ENCODE peak calls at places on chromosomes 11 and 22, in eight cellular contexts. X, J, L, P, G, E, Z and H are unnamed samples.

GRCh38 chr11:75428301-75428724 is 4.7 kb downstream of the KLHL35 start:
- DNase-seq in L (no peak), P (peak), X (no peak), J (peak), Z (peak), G (peak), E (peak), H (peak)

GRCh38 chr11:33773399-33774355 is 643 bp downstream of the FBXO3 start:
- DNase-seq in L (no peak), P (no peak), Z (no peak), E (no peak), J (peak), G (peak), X (no peak), H (no peak)

GRCh38 chr11:17224727-17225126 is 16.9 kb upstream of the PIK3C2A start:
- DNase-seq in E (no peak), L (no peak), X (no peak), G (no peak), Z (no peak), J (peak), P (no peak), H (no peak)

GRCh38 chr11:120137187-120137610 is 714 bp downstream of the TRIM29 start:
- DNase-seq in L (no peak), J (no peak), P (peak), Z (peak), G (peak), X (no peak), E (peak), H (peak)

GRCh38 chr11:62153617-62154016 is 29.8 kb downstream of the INCENP start:
- DNase-seq in P (no peak), G (no peak), J (no peak), Z (no peak), X (no peak), E (no peak), L (no peak), H (no peak)

GRCh38 chr11:126362879-126363655 is 7.6 kb downstream of the ST3GAL4 start:
- DNase-seq in J (no peak), L (no peak), E (peak), P (no peak), Z (no peak), G (peak), X (no peak), H (no peak)

GRCh38 chr11:115616941-115617340 is 112.7 kb upstream of the CADM1 start:
- DNase-seq in Z (no peak), X (no peak), L (no peak), G (no peak), P (no peak), J (no peak), E (no peak), H (no peak)

GRCh38 chr11:9178716-9179115 is 86.4 kb downstream of the DENND5A start:
- DNase-seq in X (no peak), G (no peak), Z (no peak), L (no peak), J (peak), E (no peak), P (no peak), H (no peak)

GRCh38 chr11:119367661-119368120 is 13.8 kb downstream of the USP2 start:
- DNase-seq in P (no peak), G (no peak), L (no peak), J (no peak), E (no peak), Z (no peak), X (no peak), H (no peak)

GRCh38 chr11:44007746-44008501 is 39.9 kb upstream of the ACCSL start:
- DNase-seq in X (no peak), L (peak), J (no peak), Z (no peak), G (peak), P (no peak), E (no peak), H (no peak)

GRCh38 chr22:31561238-31561887 is 65.0 kb downstream of the SFI1 start:
- DNase-seq in P (peak), L (no peak), Z (peak), G (peak), J (peak), E (peak), X (peak), H (peak)

GRCh38 chr22:20115691-20116375 is at the start of gene RANBP1:
- DNase-seq in L (no peak), J (no peak), E (no peak), Z (no peak), X (no peak), P (no peak), G (no peak), H (no peak)

GRCh38 chr22:44550666-44551491 is 52.8 kb upstream of the RTL6 start:
- DNase-seq in X (no peak), L (no peak), E (peak), Z (peak), J (peak), P (peak), G (peak), H (no peak)

GRCh38 chr11:130909650-130910049 is 6.6 kb downstream of the SNX19 start:
- DNase-seq in J (peak), E (no peak), Z (no peak), X (no peak), P (no peak), G (no peak), L (no peak), H (no peak)

GRCh38 chr11:66739983-66740382 is 11.0 kb upstream of the SPTBN2 start:
- DNase-seq in Z (no peak), E (no peak), X (no peak), P (no peak), J (peak), G (no peak), L (no peak), H (no peak)

GRCh38 chr22:27252282-27253049 is 549.1 kb downstream of the MN1 start:
- DNase-seq in G (peak), X (no peak), P (no peak), E (no peak), Z (no peak), J (peak), L (no peak), H (no peak)

GRCh38 chr11:19342036-19342435 is 101.3 kb upstream of the E2F8 start:
- DNase-seq in X (no peak), E (no peak), P (no peak), Z (no peak), L (no peak), G (no peak), J (no peak), H (no peak)

GRCh38 chr22:39625554-39626537 is 55.3 kb downstream of the CACNA1I start:
- DNase-seq in E (no peak), P (no peak), X (no peak), G (no peak), L (no peak), Z (no peak), J (no peak), H (no peak)

GRCh38 chr11:27874998-27875397 is 174.7 kb upstream of the BDNF start:
- DNase-seq in X (no peak), G (no peak), L (no peak), P (no peak), J (no peak), E (no peak), Z (no peak), H (no peak)

GRCh38 chr11:43924112-43924855 is 18.2 kb upstream of the C11orf96 start:
- DNase-seq in E (no peak), L (no peak), X (no peak), G (no peak), Z (no peak), P (no peak), J (no peak), H (no peak)

GRCh38 chr11:68651985-68652682 is 32.2 kb upstream of the GAL start:
- DNase-seq in L (no peak), X (no peak), E (no peak), P (no peak), Z (no peak), J (no peak), G (no peak), H (peak)

GRCh38 chr22:29343313-29343805 is 27.9 kb upstream of the RASL10A start:
- DNase-seq in L (no peak), P (no peak), X (no peak), Z (peak), G (peak), E (no peak), J (no peak), H (peak)

GRCh38 chr11:15793032-15793996 is 563.0 kb downstream of the SOX6 start:
- DNase-seq in X (no peak), E (no peak), Z (no peak), P (no peak), L (no peak), G (no peak), J (peak), H (no peak)

GRCh38 chr22:41946360-41947180 is at the start of gene CENPM:
- DNase-seq in L (no peak), P (peak), E (peak), G (peak), X (peak), J (peak), Z (peak), H (peak)

GRCh38 chr11:18171377-18172000 is 1.1 kb upstream of the MRGPRX4 start:
- DNase-seq in P (no peak), G (no peak), Z (no peak), L (no peak), X (peak), J (no peak), E (no peak), H (no peak)

GRCh38 chr11:65903068-65903481 is 2.9 kb upstream of the FOSL1 start:
- DNase-seq in P (no peak), G (no peak), Z (no peak), L (no peak), J (no peak), X (peak), E (no peak), H (no peak)

GRCh38 chr11:72984448-72985077 is 157.6 kb downstream of the FCHSD2 start:
- DNase-seq in X (no peak), E (no peak), Z (no peak), G (no peak), L (no peak), P (no peak), J (no peak), H (no peak)

GRCh38 chr11:102064316-102064715 is 17.1 kb downstream of the CFAP300 start:
- DNase-seq in P (peak), Z (no peak), X (no peak), G (no peak), J (no peak), L (no peak), E (no peak), H (peak)

GRCh38 chr11:19642759-19643158 is 69.9 kb upstream of the NAV2 start:
- DNase-seq in G (no peak), X (no peak), E (no peak), P (no peak), L (peak), Z (no peak), J (no peak), H (no peak)

GRCh38 chr22:23742505-23743264 is 8.2 kb downstream of the ZNF70 start:
- DNase-seq in E (no peak), Z (no peak), P (no peak), X (no peak), L (no peak), G (no peak), J (no peak), H (no peak)

GRCh38 chr11:73114835-73115220 is 27.3 kb downstream of the FCHSD2 start:
- DNase-seq in X (no peak), P (no peak), Z (no peak), J (no peak), G (no peak), L (no peak), E (no peak), H (no peak)

GRCh38 chr11:1844221-1845094 is 5.7 kb downstream of the TNNI2 start:
- DNase-seq in J (no peak), X (no peak), E (no peak), Z (no peak), P (no peak), G (no peak), L (no peak), H (no peak)
- TF ChIP-seq POLR2A in J (no peak), X (no peak), E (no peak), Z (no peak), P (no peak), G (no peak), L (no peak), H (no peak)

DNA sequence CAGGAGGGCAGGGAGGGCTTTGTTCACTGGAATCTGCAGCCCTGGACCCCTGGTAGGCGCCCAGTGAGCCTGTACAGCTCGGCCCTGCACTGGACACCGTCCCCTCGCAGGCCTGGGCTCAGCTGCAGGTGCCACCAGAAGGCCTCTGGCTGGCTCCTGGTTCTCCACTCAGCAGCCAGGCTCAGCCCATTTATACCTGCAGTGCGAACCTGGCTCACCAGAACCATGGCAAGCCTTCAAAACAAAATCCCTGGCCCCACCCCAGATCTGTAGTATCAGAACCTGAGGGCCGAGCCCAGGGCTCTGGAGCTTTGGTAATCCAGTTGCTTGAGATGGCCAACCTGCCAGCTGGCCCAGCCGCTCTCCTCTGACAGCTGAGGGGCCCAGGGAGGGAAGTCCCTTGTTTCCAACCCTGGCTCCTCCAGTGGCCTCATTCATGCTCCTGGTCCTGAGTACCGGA is 870 bp upstream of the FREY1 start:
- DNase-seq in X (no peak), J (no peak), Z (peak), G (peak), P (no peak), L (no peak), E (no peak), H (no peak)
- TF ChIP-seq POLR2AphosphoS5 in X (no peak), J (no peak), Z (no peak), G (peak), P (no peak), L (no peak), E (no peak), H (no peak)

GRCh38 chr22:49582171-49582570 is 245.5 kb downstream of the BRD1 start:
- DNase-seq in X (no peak), J (no peak), G (no peak), E (no peak), Z (no peak), P (no peak), L (no peak), H (no peak)

GRCh38 chr22:49577168-49578060 is 250.3 kb downstream of the BRD1 start:
- DNase-seq in L (no peak), J (no peak), Z (peak), G (peak), X (no peak), P (no peak), E (peak), H (no peak)

GRCh38 chr22:49583341-49583740 is 244.3 kb downstream of the BRD1 start:
- DNase-seq in Z (no peak), J (no peak), L (no peak), E (no peak), P (no peak), X (no peak), G (no peak), H (no peak)

GRCh38 chr22:49582671-49583070 is 245.0 kb downstream of the BRD1 start:
- DNase-seq in L (no peak), J (no peak), X (no peak), G (no peak), E (no peak), Z (no peak), P (no peak), H (no peak)

DNA sequence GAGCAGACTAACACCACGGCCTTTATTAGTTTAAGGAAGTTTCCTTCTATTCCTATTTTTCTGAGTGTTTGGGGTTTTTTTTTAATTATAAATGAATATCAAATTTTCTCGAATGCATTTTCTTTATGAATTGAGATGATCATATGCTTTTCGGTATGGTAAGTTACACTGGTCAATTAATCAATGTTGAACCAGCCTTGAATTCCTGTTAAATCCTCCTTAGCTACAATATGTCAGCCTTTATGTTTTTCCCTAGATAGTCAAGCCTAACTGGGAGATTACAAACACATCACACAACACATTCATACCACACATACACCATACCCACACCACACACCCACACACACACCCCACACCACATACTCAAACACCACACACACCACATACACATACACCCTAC is 247.6 kb downstream of the BRD1 start:
- DNase-seq in X (no peak), L (no peak), G (no peak), Z (no peak), P (no peak), J (no peak), E (no peak), H (no peak)
- TF ChIP-seq POLR2A in X (no peak), L (no peak), G (no peak), Z (no peak), P (no peak), J (no peak), E (no peak), H (no peak)

GRCh38 chr11:122743949-122744876 is 88.7 kb downstream of the UBASH3B start:
- DNase-seq in J (peak), E (no peak), L (no peak), G (peak), X (no peak), P (no peak), Z (peak), H (no peak)
- TF ChIP-seq POLR2AphosphoS5 in J (no peak), E (no peak), L (no peak), G (no peak), X (no peak), P (no peak), Z (no peak), H (no peak)